ENCODE peak calls at places on chromosomes 2 and 18, in six cellular contexts. A is fibroblast of lung, W is H9, M is brain microvascular endothelial cell, V is heart left ventricle, I is tibial nerve. P is an unnamed sample.

GRCh38 chr2:198499539-198499938 is 695.1 kb downstream of the PLCL1 start:
- DNase-seq in A (peak; percentile 37), W (no peak), M (no peak), V (peak; percentile 28), I (peak; percentile 9), P (peak; percentile 46)

GRCh38 chr2:199929257-199929656 is 18.2 kb downstream of the C2orf69 start:
- DNase-seq in A (no peak), W (no peak), M (no peak), V (no peak), I (no peak), P (no peak)

GRCh38 chr18:24189007-24189528 is 50.2 kb downstream of the CABYR start:
- DNase-seq in A (peak; percentile 20), W (no peak), M (no peak), V (no peak), I (no peak), P (no peak)

GRCh38 chr2:2550856-2551255 is 219.8 kb upstream of the MYT1L start:
- DNase-seq in A (no peak), W (no peak), M (no peak), V (no peak), I (no peak), P (no peak)

GRCh38 chr2:228658998-228659397 is 477.5 kb upstream of the SPHKAP start:
- DNase-seq in A (peak; percentile 82), W (no peak), M (peak; percentile 87), V (no peak), I (no peak), P (no peak)

GRCh38 chr2:117856415-117857210 is 42.1 kb downstream of the DDX18 start:
- DNase-seq in A (peak; percentile 97), W (no peak), M (peak; percentile 91), V (no peak), I (no peak), P (no peak)

GRCh38 chr18:44130365-44130942 is 550.2 kb upstream of the SETBP1 start:
- DNase-seq in A (peak; percentile 31), W (peak; percentile 36), M (peak; percentile 57), V (no peak), I (peak; percentile 12), P (no peak)

GRCh38 chr2:69973335-69973735 is 11.9 kb upstream of the ASPRV1 start:
- DNase-seq in A (peak; percentile 67), W (no peak), M (no peak), V (no peak), I (no peak), P (no peak)

GRCh38 chr18:40249390-40250080 is 1705.5 kb upstream of the PIK3C3 start:
- DNase-seq in A (peak; percentile 34), W (no peak), M (no peak), V (no peak), I (no peak), P (no peak)

GRCh38 chr2:121257476-121257831 is 27.5 kb downstream of the TFCP2L1 start:
- DNase-seq in A (peak; percentile 13), W (no peak), M (no peak), V (no peak), I (no peak), P (no peak)

GRCh38 chr18:76857476-76857875 is 35.1 kb downstream of the ZNF236 start:
- DNase-seq in A (no peak), W (no peak), M (no peak), V (no peak), I (no peak), P (no peak)

GRCh38 chr2:19776941-19777514 is 124.8 kb downstream of the TTC32 start:
- DNase-seq in A (no peak), W (no peak), M (no peak), V (no peak), I (no peak), P (no peak)

GRCh38 chr2:132562245-132562644 is 107.8 kb downstream of the LYPD1 start:
- DNase-seq in A (peak; percentile 34), W (no peak), M (no peak), V (no peak), I (no peak), P (no peak)

GRCh38 chr2:177528341-177528740 is 135.8 kb downstream of the AGPS start:
- DNase-seq in A (no peak), W (no peak), M (no peak), V (no peak), I (no peak), P (no peak)

GRCh38 chr2:144208924-144209323 is 311.0 kb downstream of the ZEB2 start:
- DNase-seq in A (no peak), W (no peak), M (no peak), V (no peak), I (no peak), P (no peak)

GRCh38 chr2:130763405-130763804 is 8.1 kb downstream of the AMER3 start:
- DNase-seq in A (no peak), W (no peak), M (no peak), V (no peak), I (no peak), P (no peak)

GRCh38 chr2:191976436-191976835 is 129.5 kb upstream of the CAVIN2 start:
- DNase-seq in A (peak; percentile 95), W (no peak), M (peak; percentile 80), V (no peak), I (no peak), P (no peak)

GRCh38 chr2:233311241-233311926 is 3.8 kb downstream of the SAG start:
- DNase-seq in A (no peak), W (no peak), M (no peak), V (no peak), I (no peak), P (no peak)

GRCh38 chr2:176176233-176176632 is 12.2 kb upstream of the HOXD1 start:
- DNase-seq in A (peak; percentile 70), W (no peak), M (no peak), V (no peak), I (no peak), P (no peak)

GRCh38 chr2:133400411-133400810 is 167.9 kb downstream of the NCKAP5 start:
- DNase-seq in A (peak; percentile 54), W (no peak), M (no peak), V (no peak), I (no peak), P (no peak)

GRCh38 chr2:121128741-121129659 is 156.0 kb downstream of the TFCP2L1 start:
- DNase-seq in A (no peak), W (peak; percentile 70), M (peak; percentile 21), V (no peak), I (peak; percentile 13), P (no peak)

GRCh38 chr2:193783681-193784080 is 1588.9 kb upstream of the TMEFF2 start:
- DNase-seq in A (peak; percentile 35), W (no peak), M (no peak), V (no peak), I (no peak), P (no peak)

GRCh38 chr2:218016810-218017209 is 14.0 kb upstream of the TNS1 start:
- DNase-seq in A (no peak), W (no peak), M (no peak), V (no peak), I (no peak), P (no peak)

GRCh38 chr18:4063545-4063944 is 391.6 kb downstream of the DLGAP1 start:
- DNase-seq in A (no peak), W (no peak), M (no peak), V (no peak), I (no peak), P (no peak)

GRCh38 chr18:46398625-46399024 is 258.4 kb downstream of the LOXHD1 start:
- DNase-seq in A (no peak), W (no peak), M (no peak), V (no peak), I (no peak), P (no peak)

DNA sequence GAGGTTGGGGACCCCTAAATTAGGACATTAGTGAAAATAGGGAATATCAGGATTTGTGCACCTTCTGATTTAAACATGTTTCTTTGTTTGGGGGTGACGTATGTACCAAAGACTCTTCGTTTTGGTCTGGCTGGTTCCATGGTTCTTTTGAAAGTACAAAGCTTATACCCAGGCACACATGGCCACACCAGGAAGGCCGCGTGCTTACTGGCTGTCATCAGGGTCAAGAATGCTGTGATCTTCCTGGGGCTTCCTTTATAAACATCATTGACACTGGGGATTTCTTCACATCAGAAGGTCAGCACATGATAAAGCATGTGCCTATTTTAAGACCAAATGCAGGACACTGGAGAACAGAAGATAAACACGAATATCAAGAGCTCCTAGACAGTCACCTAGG is 230.6 kb upstream of the ID2 start:
- DNase-seq in A (no peak), W (no peak), M (no peak), V (no peak), I (no peak), P (no peak)
- H3K27ac ChIP-seq in A (no peak overlapping the region), W (no peak overlapping the region), M (no peak overlapping the region), V (no peak overlapping the region), I (no peak overlapping the region), P (no peak overlapping the region)

GRCh38 chr2:241018051-241018891 is 19.9 kb downstream of the SNED1 start:
- DNase-seq in A (peak; percentile 63), W (peak; percentile 23), M (no peak), V (peak; percentile 13), I (peak; percentile 4), P (no peak)

GRCh38 chr2:241019441-241020139 is 21.2 kb downstream of the SNED1 start:
- DNase-seq in A (no peak), W (no peak), M (no peak), V (no peak), I (peak; percentile 1), P (no peak)

GRCh38 chr2:241014764-241015163 is 16.3 kb downstream of the SNED1 start:
- DNase-seq in A (no peak), W (no peak), M (no peak), V (peak; percentile 14), I (no peak), P (no peak)

GRCh38 chr2:241015439-241015838 is 17.0 kb downstream of the SNED1 start:
- DNase-seq in A (no peak), W (no peak), M (no peak), V (peak; percentile 4), I (peak; percentile 1), P (no peak)

GRCh38 chr2:241017228-241017940 is 19.0 kb downstream of the SNED1 start:
- DNase-seq in A (no peak), W (no peak), M (no peak), V (peak; percentile 11), I (peak; percentile 1), P (no peak)
- H3K27ac ChIP-seq in A (no peak overlapping the region), W (no peak overlapping the region), M (no peak overlapping the region), V (no peak overlapping the region), I (no peak overlapping the region), P (no peak overlapping the region)

GRCh38 chr2:47660167-47660566 is 122.8 kb upstream of the MSH6 start:
- DNase-seq in A (no peak), W (no peak), M (no peak), V (no peak), I (no peak), P (no peak)

GRCh38 chr2:47658646-47659320 is 124.2 kb upstream of the MSH6 start:
- DNase-seq in A (no peak), W (no peak), M (no peak), V (no peak), I (no peak), P (no peak)

GRCh38 chr2:47662547-47662946 is 120.4 kb upstream of the MSH6 start:
- DNase-seq in A (no peak), W (no peak), M (no peak), V (no peak), I (no peak), P (no peak)

GRCh38 chr2:47657886-47658577 is 124.9 kb upstream of the MSH6 start:
- DNase-seq in A (no peak), W (no peak), M (no peak), V (no peak), I (no peak), P (no peak)

GRCh38 chr2:47661310-47661709 is 121.6 kb upstream of the MSH6 start:
- DNase-seq in A (no peak), W (no peak), M (no peak), V (no peak), I (no peak), P (no peak)
- H3K27ac ChIP-seq in A (no peak overlapping the region), W (no peak overlapping the region), M (no peak overlapping the region), V (no peak overlapping the region), I (no peak overlapping the region), P (no peak overlapping the region)

GRCh38 chr18:51734576-51734975 is 537.1 kb upstream of the MEX3C start:
- DNase-seq in A (no peak), W (no peak), M (no peak), V (no peak), I (no peak), P (no peak)
- H3K27ac ChIP-seq in A (no peak overlapping the region), W (no peak overlapping the region), M (no peak overlapping the region), V (no peak overlapping the region), I (no peak overlapping the region), P (no peak overlapping the region)